ENCODE peak calls at places on chromosomes 3 and 15, in eight cellular contexts. S, Q, E, O, Z, K, M and B are unnamed samples.

GRCh38 chr3:98561727-98562521 is 30.1 kb downstream of the GPR15 start:
- DNase-seq in O (no peak), S (no peak), E (no peak), Z (no peak), M (peak; percentile 12), Q (no peak), K (no peak), B (no peak)

GRCh38 chr3:38613426-38613825 is 36.1 kb downstream of the SCN5A start:
- DNase-seq in Q (peak; percentile 30), E (no peak), M (no peak), S (no peak), O (no peak), K (no peak), Z (no peak), B (no peak)

GRCh38 chr3:71541313-71541712 is 42.2 kb downstream of the FOXP1 start:
- DNase-seq in Z (no peak), M (peak; percentile 59), O (no peak), E (no peak), Q (no peak), S (no peak), K (no peak), B (no peak)

GRCh38 chr3:46871222-46871621 is 6.3 kb upstream of the PTH1R start:
- DNase-seq in K (no peak), M (no peak), Q (no peak), O (no peak), S (no peak), Z (no peak), E (no peak), B (no peak)

GRCh38 chr15:98134875-98135274 is 174.4 kb downstream of the ARRDC4 start:
- DNase-seq in M (no peak), Z (no peak), K (no peak), Q (no peak), E (no peak), S (no peak), O (no peak), B (no peak)

GRCh38 chr3:13167829-13168228 is 94.6 kb upstream of the IQSEC1 start:
- DNase-seq in Q (no peak), E (no peak), O (no peak), K (no peak), Z (no peak), M (no peak), S (no peak), B (no peak)

GRCh38 chr3:85939026-85939616 is 980.3 kb downstream of the CADM2 start:
- DNase-seq in K (no peak), M (no peak), Z (no peak), Q (no peak), E (no peak), S (no peak), O (no peak), B (no peak)

GRCh38 chr3:56796202-56796601 is 5.5 kb downstream of the ARHGEF3 start:
- DNase-seq in K (no peak), E (no peak), S (no peak), Z (no peak), M (peak; percentile 61), Q (no peak), O (no peak), B (no peak)

GRCh38 chr3:171829841-171830559 is 13.1 kb upstream of the TMEM212 start:
- DNase-seq in O (peak; percentile 87), M (peak; percentile 85), S (peak; percentile 61), Z (peak; percentile 74), Q (peak; percentile 89), E (peak; percentile 72), K (peak; percentile 88), B (peak; percentile 81)

GRCh38 chr3:156388469-156389150 is 166.3 kb downstream of the SSR3 start:
- DNase-seq in K (peak; percentile 63), Z (no peak), S (no peak), M (peak; percentile 84), O (no peak), Q (no peak), E (no peak), B (no peak)

GRCh38 chr15:85646538-85647091 is 148.1 kb downstream of the KLHL25 start:
- DNase-seq in O (no peak), K (no peak), Q (no peak), S (no peak), M (peak; percentile 93), Z (no peak), E (no peak), B (no peak)

GRCh38 chr3:105367063-105367405 is 325 bp downstream of the ALCAM start:
- DNase-seq in O (peak; percentile 37), M (no peak), S (no peak), K (peak; percentile 26), E (peak; percentile 31), Z (peak; percentile 40), Q (peak; percentile 89), B (peak; percentile 41)

GRCh38 chr3:104982130-104982529 is 384.6 kb upstream of the ALCAM start:
- DNase-seq in Q (no peak), M (no peak), S (no peak), Z (no peak), K (no peak), E (no peak), O (no peak), B (no peak)

GRCh38 chr15:89377042-89377841 is 42.6 kb upstream of the POLG start:
- DNase-seq in K (no peak), S (no peak), O (no peak), E (no peak), M (no peak), Q (peak; percentile 50), Z (no peak), B (no peak)

GRCh38 chr15:89379818-89380217 is 45.2 kb upstream of the POLG start:
- DNase-seq in Z (no peak), O (no peak), Q (peak; percentile 28), S (peak; percentile 64), M (no peak), K (no peak), E (no peak), B (no peak)

GRCh38 chr15:89379423-89379735 is 44.8 kb upstream of the POLG start:
- DNase-seq in Z (no peak), Q (peak; percentile 58), E (no peak), M (no peak), S (no peak), K (no peak), O (no peak), B (no peak)

GRCh38 chr15:89377842-89378698 is 43.4 kb upstream of the POLG start:
- DNase-seq in O (no peak), K (no peak), Z (no peak), M (no peak), E (no peak), S (peak; percentile 71), Q (peak; percentile 68), B (no peak)

DNA sequence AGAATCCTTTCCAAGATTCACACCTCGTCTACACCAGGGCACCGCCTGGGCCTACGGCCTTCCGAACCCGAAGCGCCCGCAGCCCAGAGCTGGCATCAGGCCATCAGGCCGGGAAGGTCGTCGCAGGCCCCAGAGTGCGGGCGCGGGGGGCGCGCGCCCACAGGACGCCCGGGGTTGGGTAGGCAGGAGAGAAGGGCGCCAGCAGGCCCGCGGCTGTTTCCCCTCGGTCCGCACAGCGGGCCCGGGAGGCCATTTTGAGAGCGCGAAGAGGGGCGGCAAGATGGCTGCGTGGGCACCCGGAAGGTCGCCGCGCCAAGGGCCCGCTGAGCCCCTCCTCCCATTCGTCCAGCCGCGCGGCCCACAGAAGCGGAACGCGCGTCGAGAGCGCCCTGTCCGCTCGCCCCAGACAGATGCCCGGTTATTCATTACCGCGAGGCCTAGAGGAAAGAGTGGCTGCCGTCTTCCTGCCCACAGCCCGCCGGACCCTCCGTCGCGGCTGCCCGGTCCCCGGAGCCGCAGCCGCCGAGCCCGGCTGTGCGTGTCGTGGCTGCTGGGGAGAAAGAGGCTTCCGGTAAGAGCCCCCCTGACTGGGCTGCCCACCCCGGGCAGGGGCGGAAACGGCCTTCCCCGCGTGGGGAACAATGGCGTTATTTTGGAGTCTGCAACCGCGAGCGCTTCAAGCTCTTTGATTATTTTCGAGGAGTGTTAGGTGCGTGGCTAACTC is 44.2 kb upstream of the POLG start:
- DNase-seq in Q (peak; percentile 70), O (no peak), Z (no peak), S (no peak), M (no peak), K (no peak), E (no peak), B (no peak)
- H3K27me3 ChIP-seq in Q (peaks cover 97% of the 10 kb centered on the region), O (peaks cover 3% of the 10 kb centered on the region), Z (peaks cover 98% of the 10 kb centered on the region), S (peaks cover 6% of the 10 kb centered on the region), M (peaks cover 91% of the 10 kb centered on the region), K (peaks cover 89% of the 10 kb centered on the region), E (peaks cover 95% of the 10 kb centered on the region), B (no peaks in the 10 kb centered on the region)

GRCh38 chr3:129315386-129315991 is 36.8 kb downstream of the HMCES start:
- DNase-seq in O (peak; percentile 60), S (peak; percentile 47), Q (peak; percentile 89), E (peak; percentile 44), Z (peak; percentile 44), K (peak; percentile 37), M (peak; percentile 21), B (peak; percentile 55)
- TF ChIP-seq POLR2A in O (no peak), S (no peak), Q (no peak), E (no peak), Z (no peak), K (no peak), M (no peak), B (no peak)

GRCh38 chr3:132344666-132345280 is 27.6 kb downstream of the ACP3 start:
- DNase-seq in E (no peak), S (no peak), O (no peak), M (peak; percentile 36), K (no peak), Q (no peak), Z (no peak), B (no peak)

GRCh38 chr3:132341746-132342145 is 24.5 kb downstream of the ACP3 start:
- DNase-seq in Q (no peak), S (no peak), Z (no peak), M (no peak), O (no peak), E (no peak), K (no peak), B (no peak)

GRCh38 chr3:132342183-132342582 is 25.0 kb downstream of the ACP3 start:
- DNase-seq in O (no peak), M (no peak), E (no peak), Q (no peak), S (no peak), K (no peak), Z (no peak), B (no peak)

GRCh38 chr3:132342615-132343014 is 25.4 kb downstream of the ACP3 start:
- DNase-seq in E (no peak), O (no peak), Q (no peak), K (no peak), M (no peak), S (no peak), Z (no peak), B (no peak)

DNA sequence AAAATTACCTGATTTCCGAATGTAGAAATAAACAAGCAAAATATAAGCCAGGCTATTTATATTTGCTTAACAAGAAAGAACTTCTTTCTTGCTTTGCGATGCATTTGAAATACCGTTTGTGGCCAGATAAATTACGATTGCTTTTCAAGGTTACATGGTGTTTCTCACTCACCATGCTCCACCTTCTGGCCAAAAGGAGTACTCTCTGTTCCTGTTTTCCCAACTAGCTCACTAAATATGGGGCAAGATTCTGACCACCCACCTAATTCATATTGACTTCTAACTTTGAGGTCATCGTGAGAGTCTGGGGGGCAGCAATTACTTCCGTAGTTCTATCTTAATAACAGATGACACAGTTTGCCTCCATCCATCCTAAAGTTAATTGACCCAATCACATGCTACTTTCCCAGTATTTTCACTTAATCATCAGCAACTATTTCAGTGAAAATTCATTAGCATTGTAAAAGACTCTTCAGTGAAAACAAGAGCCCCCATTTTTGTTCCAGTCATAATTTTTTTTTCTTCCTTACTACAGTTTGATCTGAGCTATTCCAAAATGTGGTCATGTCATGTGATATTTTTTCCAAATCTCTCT is 25.9 kb downstream of the ACP3 start:
- DNase-seq in Z (peak; percentile 42), O (peak; percentile 60), Q (no peak), E (peak; percentile 17), M (peak; percentile 66), K (no peak), S (no peak), B (peak; percentile 59)
- H3K4me3 ChIP-seq in Z (no peak overlapping the region), O (no peak overlapping the region), Q (no peak overlapping the region), E (no peak overlapping the region), M (no peak overlapping the region), K (no peak overlapping the region), S (no peak overlapping the region), B (no peak overlapping the region)

GRCh38 chr3:17078885-17079465 is 194.2 kb downstream of the PLCL2 start:
- DNase-seq in S (no peak), Z (no peak), Q (no peak), K (no peak), O (no peak), E (no peak), M (no peak), B (no peak)
- H3K27me3 ChIP-seq in S (no peaks in the 10 kb centered on the region), Z (no peaks in the 10 kb centered on the region), Q (no peaks in the 10 kb centered on the region), K (no peaks in the 10 kb centered on the region), O (no peaks in the 10 kb centered on the region), E (no peaks in the 10 kb centered on the region), M (no peaks in the 10 kb centered on the region), B (no peaks in the 10 kb centered on the region)